ENCODE peak calls at places on chromosomes 13 and 19, in nine cellular contexts. One of them, this sample, is unnamed.

GRCh38 chr13:44906758-44907157 is 82.5 kb downstream of the NUFIP1 start:
- DNase-seq in neural crest cell: no peak
- DNase-seq in suprapubic skin: no peak
- DNase-seq in Calu3: no peak
- DNase-seq in GM13977: no peak
- DNase-seq in activated CD8-positive, alpha-beta T cell treated with anti-CD3 and anti-CD28 coated beads for 36 hours: no peak
- DNase-seq in epithelial cell of esophagus: no peak
- DNase-seq in Caco-2: no peak
- DNase-seq in GM12864: no peak
- DNase-seq in this sample: no peak

GRCh38 chr13:35164324-35164932 is 222.4 kb downstream of the NBEA start:
- DNase-seq in neural crest cell: no peak
- DNase-seq in suprapubic skin: no peak
- DNase-seq in Calu3: no peak
- DNase-seq in GM13977: peak
- DNase-seq in activated CD8-positive, alpha-beta T cell treated with anti-CD3 and anti-CD28 coated beads for 36 hours: no peak
- DNase-seq in epithelial cell of esophagus: peak
- DNase-seq in Caco-2: no peak
- DNase-seq in GM12864: peak
- DNase-seq in this sample: no peak

GRCh38 chr13:54210397-54211050 is 1181.9 kb downstream of the OLFM4 start:
- DNase-seq in neural crest cell: no peak
- DNase-seq in suprapubic skin: no peak
- DNase-seq in Calu3: no peak
- DNase-seq in GM13977: no peak
- DNase-seq in activated CD8-positive, alpha-beta T cell treated with anti-CD3 and anti-CD28 coated beads for 36 hours: no peak
- DNase-seq in epithelial cell of esophagus: peak
- DNase-seq in Caco-2: no peak
- DNase-seq in GM12864: no peak
- DNase-seq in this sample: no peak

GRCh38 chr13:84567848-84568247 is 685.6 kb upstream of the SLITRK1 start:
- DNase-seq in neural crest cell: no peak
- DNase-seq in suprapubic skin: no peak
- DNase-seq in Calu3: no peak
- DNase-seq in GM13977: no peak
- DNase-seq in activated CD8-positive, alpha-beta T cell treated with anti-CD3 and anti-CD28 coated beads for 36 hours: no peak
- DNase-seq in epithelial cell of esophagus: no peak
- DNase-seq in Caco-2: no peak
- DNase-seq in GM12864: no peak
- DNase-seq in this sample: no peak

GRCh38 chr13:45242070-45242469 is 41.2 kb upstream of the KCTD4 start:
- DNase-seq in neural crest cell: no peak
- DNase-seq in suprapubic skin: no peak
- DNase-seq in Calu3: no peak
- DNase-seq in GM13977: no peak
- DNase-seq in activated CD8-positive, alpha-beta T cell treated with anti-CD3 and anti-CD28 coated beads for 36 hours: no peak
- DNase-seq in epithelial cell of esophagus: peak
- DNase-seq in Caco-2: no peak
- DNase-seq in GM12864: no peak
- DNase-seq in this sample: no peak

GRCh38 chr19:54336893-54337857 is 1.8 kb downstream of the LILRA4 start:
- DNase-seq in neural crest cell: no peak
- DNase-seq in suprapubic skin: no peak
- DNase-seq in Calu3: no peak
- DNase-seq in GM13977: no peak
- DNase-seq in activated CD8-positive, alpha-beta T cell treated with anti-CD3 and anti-CD28 coated beads for 36 hours: no peak
- DNase-seq in epithelial cell of esophagus: no peak
- DNase-seq in Caco-2: no peak
- DNase-seq in GM12864: no peak
- DNase-seq in this sample: no peak

GRCh38 chr13:18235172-18235571 is 946.5 kb downstream of the TUBA3C start:
- DNase-seq in neural crest cell: no peak
- DNase-seq in suprapubic skin: no peak
- DNase-seq in Calu3: no peak
- DNase-seq in GM13977: no peak
- DNase-seq in activated CD8-positive, alpha-beta T cell treated with anti-CD3 and anti-CD28 coated beads for 36 hours: no peak
- DNase-seq in epithelial cell of esophagus: no peak
- DNase-seq in Caco-2: no peak
- DNase-seq in GM12864: no peak
- DNase-seq in this sample: no peak

GRCh38 chr13:105368781-105369180 is 1166.7 kb downstream of the EFNB2 start:
- DNase-seq in neural crest cell: no peak
- DNase-seq in suprapubic skin: no peak
- DNase-seq in Calu3: no peak
- DNase-seq in GM13977: no peak
- DNase-seq in activated CD8-positive, alpha-beta T cell treated with anti-CD3 and anti-CD28 coated beads for 36 hours: no peak
- DNase-seq in epithelial cell of esophagus: no peak
- DNase-seq in Caco-2: no peak
- DNase-seq in GM12864: no peak
- DNase-seq in this sample: no peak

GRCh38 chr13:98190889-98191444 is 13.9 kb upstream of the RNF113B start:
- DNase-seq in neural crest cell: no peak
- DNase-seq in suprapubic skin: no peak
- DNase-seq in Calu3: no peak
- DNase-seq in GM13977: no peak
- DNase-seq in activated CD8-positive, alpha-beta T cell treated with anti-CD3 and anti-CD28 coated beads for 36 hours: no peak
- DNase-seq in epithelial cell of esophagus: no peak
- DNase-seq in Caco-2: no peak
- DNase-seq in GM12864: no peak
- DNase-seq in this sample: no peak

GRCh38 chr13:45503658-45504057 is 38.9 kb downstream of the COG3 start:
- DNase-seq in neural crest cell: no peak
- DNase-seq in suprapubic skin: no peak
- DNase-seq in Calu3: no peak
- DNase-seq in GM13977: no peak
- DNase-seq in activated CD8-positive, alpha-beta T cell treated with anti-CD3 and anti-CD28 coated beads for 36 hours: no peak
- DNase-seq in epithelial cell of esophagus: no peak
- DNase-seq in Caco-2: no peak
- DNase-seq in GM12864: no peak
- DNase-seq in this sample: no peak

GRCh38 chr19:7376151-7376852 is 27.6 kb downstream of the ARHGEF18 start:
- DNase-seq in neural crest cell: no peak
- DNase-seq in suprapubic skin: no peak
- DNase-seq in Calu3: no peak
- DNase-seq in GM13977: no peak
- DNase-seq in activated CD8-positive, alpha-beta T cell treated with anti-CD3 and anti-CD28 coated beads for 36 hours: no peak
- DNase-seq in epithelial cell of esophagus: peak
- DNase-seq in Caco-2: peak
- DNase-seq in GM12864: no peak
- DNase-seq in this sample: no peak

GRCh38 chr13:61255035-61255796 is 160.4 kb downstream of the PCDH20 start:
- DNase-seq in neural crest cell: no peak
- DNase-seq in suprapubic skin: no peak
- DNase-seq in Calu3: no peak
- DNase-seq in GM13977: no peak
- DNase-seq in activated CD8-positive, alpha-beta T cell treated with anti-CD3 and anti-CD28 coated beads for 36 hours: peak
- DNase-seq in epithelial cell of esophagus: peak
- DNase-seq in Caco-2: no peak
- DNase-seq in GM12864: no peak
- DNase-seq in this sample: no peak

GRCh38 chr19:5580116-5580515 is 12.4 kb upstream of the TINCR start:
- DNase-seq in neural crest cell: no peak
- DNase-seq in suprapubic skin: no peak
- DNase-seq in Calu3: no peak
- DNase-seq in GM13977: no peak
- DNase-seq in activated CD8-positive, alpha-beta T cell treated with anti-CD3 and anti-CD28 coated beads for 36 hours: no peak
- DNase-seq in epithelial cell of esophagus: no peak
- DNase-seq in Caco-2: no peak
- DNase-seq in GM12864: no peak
- DNase-seq in this sample: no peak

GRCh38 chr13:50125306-50125555 is 110.0 kb downstream of the KCNRG start:
- DNase-seq in neural crest cell: no peak
- DNase-seq in suprapubic skin: no peak
- DNase-seq in Calu3: no peak
- DNase-seq in GM13977: peak
- DNase-seq in activated CD8-positive, alpha-beta T cell treated with anti-CD3 and anti-CD28 coated beads for 36 hours: no peak
- DNase-seq in epithelial cell of esophagus: no peak
- DNase-seq in Caco-2: no peak
- DNase-seq in GM12864: no peak
- DNase-seq in this sample: no peak

GRCh38 chr13:39107484-39108040 is 69.3 kb downstream of the NHLRC3 start:
- DNase-seq in neural crest cell: no peak
- DNase-seq in suprapubic skin: no peak
- DNase-seq in Calu3: no peak
- DNase-seq in GM13977: no peak
- DNase-seq in activated CD8-positive, alpha-beta T cell treated with anti-CD3 and anti-CD28 coated beads for 36 hours: no peak
- DNase-seq in epithelial cell of esophagus: no peak
- DNase-seq in Caco-2: no peak
- DNase-seq in GM12864: no peak
- DNase-seq in this sample: no peak

DNA sequence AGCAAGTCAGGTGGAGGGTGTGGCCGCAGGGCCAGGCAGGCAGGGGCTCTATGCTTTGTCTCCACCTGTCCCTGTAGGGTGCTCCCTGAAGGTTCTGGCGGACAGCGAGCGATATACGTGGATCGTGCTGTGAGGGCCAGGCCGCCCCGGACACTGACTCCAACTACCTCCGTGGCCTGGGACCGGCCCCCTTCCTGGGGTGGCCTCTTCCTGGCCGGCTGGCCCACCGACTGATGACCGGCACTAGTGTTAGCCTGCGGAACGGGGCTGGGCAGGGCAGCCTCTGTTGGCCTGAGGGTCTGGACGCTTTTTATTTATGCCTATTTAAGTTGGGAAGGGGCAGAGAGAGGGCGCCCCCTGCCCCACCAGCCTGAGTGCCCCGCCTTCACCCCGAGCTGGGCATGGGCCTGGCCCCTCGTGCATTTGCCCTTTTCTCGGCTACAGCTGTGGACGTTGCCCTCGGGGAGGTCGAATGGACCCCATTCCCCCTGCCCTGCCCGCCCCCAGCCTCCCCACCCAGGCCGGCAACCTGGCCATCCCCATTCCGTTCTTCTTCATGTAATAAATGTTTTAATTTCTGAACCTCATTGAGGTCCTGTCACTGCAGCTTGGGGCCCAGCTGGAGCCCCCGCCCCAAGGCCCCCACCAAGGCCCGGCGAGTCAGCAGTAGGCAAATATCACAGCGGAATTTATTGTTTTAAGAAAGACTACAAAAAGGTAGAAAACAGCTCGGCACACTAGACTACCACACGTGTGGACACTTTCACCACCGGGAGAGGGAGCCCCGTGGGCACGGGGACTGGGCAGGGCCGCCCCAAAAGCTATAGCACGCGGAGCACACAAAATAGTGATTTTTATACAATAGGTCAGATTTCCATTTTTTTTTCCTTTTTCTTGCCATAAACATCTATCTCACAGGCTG is 8.8 kb downstream of the DCAF15 start:
- DNase-seq in neural crest cell: no peak
- DNase-seq in suprapubic skin: no peak
- DNase-seq in Calu3: no peak
- DNase-seq in GM13977: no peak
- DNase-seq in activated CD8-positive, alpha-beta T cell treated with anti-CD3 and anti-CD28 coated beads for 36 hours: no peak
- DNase-seq in epithelial cell of esophagus: no peak
- DNase-seq in Caco-2: no peak
- DNase-seq in GM12864: no peak
- DNase-seq in this sample: no peak
- TF ChIP-seq CTCF in neural crest cell: no peak
- TF ChIP-seq CTCF in suprapubic skin: no peak
- TF ChIP-seq CTCF in Calu3: no peak
- TF ChIP-seq CTCF in GM13977: no peak
- TF ChIP-seq CTCF in activated CD8-positive, alpha-beta T cell treated with anti-CD3 and anti-CD28 coated beads for 36 hours: no peak
- TF ChIP-seq CTCF in epithelial cell of esophagus: peak
- TF ChIP-seq CTCF in Caco-2: no peak
- TF ChIP-seq CTCF in GM12864: no peak
- TF ChIP-seq CTCF in this sample: no peak

DNA sequence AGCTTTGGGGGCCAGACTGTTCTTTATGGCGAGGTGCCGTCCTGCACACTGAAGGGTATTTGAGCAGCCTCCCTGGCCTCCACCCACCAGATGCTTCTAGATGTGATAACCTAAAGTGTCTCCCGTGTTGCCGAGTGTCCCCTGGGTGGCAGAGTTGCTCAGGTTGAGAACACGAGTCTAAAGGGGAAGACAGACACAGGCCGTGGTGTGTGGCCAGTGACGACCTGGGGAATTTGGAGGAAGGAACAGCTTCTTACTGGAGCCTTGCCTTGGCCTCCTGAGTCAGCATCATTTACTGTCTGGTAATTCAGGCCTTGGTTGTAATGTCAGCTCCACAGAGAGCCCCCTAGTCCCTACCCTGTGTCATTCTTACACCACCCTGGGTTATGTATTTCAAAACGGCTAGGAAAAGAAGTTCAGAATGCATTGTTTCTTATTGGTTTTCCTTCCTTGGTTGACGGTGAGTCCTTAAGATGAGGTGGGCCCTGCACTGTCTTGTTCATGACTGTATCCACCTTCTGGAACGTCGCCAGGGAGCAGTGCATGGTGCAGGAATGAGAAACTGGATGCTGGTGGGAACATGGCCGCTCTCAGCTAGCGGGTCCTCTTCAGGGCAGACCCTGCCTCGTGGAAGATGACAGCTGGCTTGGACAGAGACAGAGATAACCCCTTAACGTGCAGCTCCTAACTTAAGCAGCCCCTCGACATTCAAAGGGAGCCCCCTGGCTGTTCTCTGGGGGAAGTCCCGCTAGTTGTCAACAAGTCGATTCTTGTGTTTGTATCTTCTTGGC is 7.1 kb downstream of the SIN3B start:
- DNase-seq in neural crest cell: no peak
- DNase-seq in suprapubic skin: no peak
- DNase-seq in Calu3: no peak
- DNase-seq in GM13977: peak
- DNase-seq in activated CD8-positive, alpha-beta T cell treated with anti-CD3 and anti-CD28 coated beads for 36 hours: peak
- DNase-seq in epithelial cell of esophagus: peak
- DNase-seq in Caco-2: no peak
- DNase-seq in GM12864: peak
- DNase-seq in this sample: no peak
- TF ChIP-seq CTCF in neural crest cell: no peak
- TF ChIP-seq CTCF in suprapubic skin: no peak
- TF ChIP-seq CTCF in Calu3: no peak
- TF ChIP-seq CTCF in GM13977: peak
- TF ChIP-seq CTCF in activated CD8-positive, alpha-beta T cell treated with anti-CD3 and anti-CD28 coated beads for 36 hours: no peak
- TF ChIP-seq CTCF in epithelial cell of esophagus: peak
- TF ChIP-seq CTCF in Caco-2: no peak
- TF ChIP-seq CTCF in GM12864: peak
- TF ChIP-seq CTCF in this sample: no peak

GRCh38 chr19:40084948-40085347 is 5.8 kb downstream of the ZNF780A start:
- DNase-seq in neural crest cell: no peak
- DNase-seq in suprapubic skin: no peak
- DNase-seq in Calu3: no peak
- DNase-seq in GM13977: no peak
- DNase-seq in activated CD8-positive, alpha-beta T cell treated with anti-CD3 and anti-CD28 coated beads for 36 hours: no peak
- DNase-seq in epithelial cell of esophagus: no peak
- DNase-seq in Caco-2: peak
- DNase-seq in GM12864: no peak
- DNase-seq in this sample: no peak
- TF ChIP-seq CTCF in neural crest cell: no peak
- TF ChIP-seq CTCF in suprapubic skin: no peak
- TF ChIP-seq CTCF in Calu3: no peak
- TF ChIP-seq CTCF in GM13977: no peak
- TF ChIP-seq CTCF in activated CD8-positive, alpha-beta T cell treated with anti-CD3 and anti-CD28 coated beads for 36 hours: no peak
- TF ChIP-seq CTCF in epithelial cell of esophagus: no peak
- TF ChIP-seq CTCF in Caco-2: no peak
- TF ChIP-seq CTCF in GM12864: no peak
- TF ChIP-seq CTCF in this sample: no peak

DNA sequence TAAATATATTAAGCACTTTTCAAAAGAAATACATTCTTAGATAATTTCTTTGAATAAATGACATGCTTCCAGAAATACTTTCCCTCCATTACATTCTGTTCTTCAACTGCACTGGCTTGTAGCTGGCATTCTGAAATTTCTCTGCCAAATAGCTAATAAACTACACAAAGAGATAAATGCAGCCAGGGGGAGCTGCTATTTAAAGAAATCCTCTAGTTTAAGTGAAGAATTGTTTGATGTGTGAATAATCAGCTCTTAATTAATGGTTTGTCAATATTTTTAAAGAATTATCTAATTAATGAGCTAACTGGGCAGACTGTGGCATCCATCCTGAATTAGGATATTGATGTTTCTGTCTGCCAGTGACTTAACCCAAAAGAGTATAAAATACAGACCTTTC is 30.7 kb downstream of the SLC7A1 start:
- DNase-seq in neural crest cell: no peak
- DNase-seq in suprapubic skin: no peak
- DNase-seq in Calu3: no peak
- DNase-seq in GM13977: no peak
- DNase-seq in activated CD8-positive, alpha-beta T cell treated with anti-CD3 and anti-CD28 coated beads for 36 hours: no peak
- DNase-seq in epithelial cell of esophagus: no peak
- DNase-seq in Caco-2: no peak
- DNase-seq in GM12864: no peak
- DNase-seq in this sample: no peak
- TF ChIP-seq CTCF in neural crest cell: no peak
- TF ChIP-seq CTCF in suprapubic skin: no peak
- TF ChIP-seq CTCF in Calu3: no peak
- TF ChIP-seq CTCF in GM13977: no peak
- TF ChIP-seq CTCF in activated CD8-positive, alpha-beta T cell treated with anti-CD3 and anti-CD28 coated beads for 36 hours: no peak
- TF ChIP-seq CTCF in epithelial cell of esophagus: no peak
- TF ChIP-seq CTCF in Caco-2: no peak
- TF ChIP-seq CTCF in GM12864: no peak
- TF ChIP-seq CTCF in this sample: no peak